ENCODE peak calls at places on chromosomes 3 and 15, in six cellular contexts. T is left ventricle myocardium inferior; U is stomach; D is CD8-positive, alpha-beta T cell; W is body of pancreas; K is WERI-Rb-1. S is an unnamed sample.

GRCh38 chr15:81097893-81098280 is 36.2 kb upstream of the CFAP161 start:
- DNase-seq in T (no peak), U (no peak), D (no peak), W (no peak), K (no peak), S (no peak)

GRCh38 chr3:46693897-46694235 is 387 bp upstream of the ALS2CL start:
- DNase-seq in T (no peak), U (no peak), D (peak), W (no peak), K (no peak), S (no peak)

GRCh38 chr15:42138411-42138810 is 18.0 kb downstream of the PLA2G4F start:
- DNase-seq in T (no peak), U (peak), D (no peak), W (no peak), K (no peak), S (no peak)

GRCh38 chr3:129230311-129231019 is 18.9 kb upstream of the COPG1 start:
- DNase-seq in T (no peak), U (no peak), D (no peak), W (no peak), K (no peak), S (peak)

GRCh38 chr3:194686816-194687637 is 1.3 kb downstream of the FAM43A start:
- DNase-seq in T (peak), U (peak), D (peak), W (peak), K (no peak), S (no peak)

GRCh38 chr15:74201656-74202420 is 749 bp downstream of the STRA6 start:
- DNase-seq in T (no peak), U (no peak), D (no peak), W (no peak), K (no peak), S (peak)

GRCh38 chr15:69664572-69665326 is 212.1 kb downstream of the RPLP1 start:
- DNase-seq in T (no peak), U (no peak), D (no peak), W (no peak), K (peak), S (no peak)

GRCh38 chr3:145490088-145491055 is 670.6 kb downstream of the PLOD2 start:
- DNase-seq in T (peak), U (no peak), D (no peak), W (no peak), K (no peak), S (no peak)

GRCh38 chr3:187166750-187167149 is 27.5 kb upstream of the RPL39L start:
- DNase-seq in T (no peak), U (no peak), D (no peak), W (no peak), K (no peak), S (no peak)

GRCh38 chr3:32257641-32258438 is 19.4 kb downstream of the CMTM8 start:
- DNase-seq in T (no peak), U (no peak), D (no peak), W (no peak), K (no peak), S (no peak)

GRCh38 chr3:133390715-133391114 is 9.1 kb upstream of the BFSP2 start:
- DNase-seq in T (no peak), U (no peak), D (no peak), W (no peak), K (no peak), S (no peak)

GRCh38 chr3:51706788-51707731 is at the start of gene GRM2:
- DNase-seq in T (peak), U (peak), D (peak), W (peak), K (peak), S (peak)

GRCh38 chr15:38127306-38127731 is 125.3 kb upstream of the SPRED1 start:
- DNase-seq in T (no peak), U (no peak), D (no peak), W (no peak), K (no peak), S (no peak)

GRCh38 chr3:136023264-136023978 is 57.9 kb downstream of the PPP2R3A start:
- DNase-seq in T (no peak), U (no peak), D (no peak), W (no peak), K (no peak), S (no peak)

GRCh38 chr3:179898024-179898423 is 138.7 kb downstream of the PEX5L start:
- DNase-seq in T (no peak), U (no peak), D (no peak), W (peak), K (peak), S (peak)

GRCh38 chr3:129432036-129432435 is 3.6 kb upstream of the EFCAB12 start:
- DNase-seq in T (no peak), U (no peak), D (no peak), W (no peak), K (no peak), S (no peak)

GRCh38 chr3:40618158-40618557 is 93.4 kb downstream of the ZNF621 start:
- DNase-seq in T (no peak), U (no peak), D (no peak), W (no peak), K (no peak), S (no peak)

GRCh38 chr3:58434990-58435389 is 1.4 kb upstream of the PDHB start:
- DNase-seq in T (no peak), U (no peak), D (no peak), W (no peak), K (no peak), S (peak)

GRCh38 chr3:182682263-182683229 is 110.8 kb upstream of the ATP11B start:
- DNase-seq in T (peak), U (peak), D (peak), W (peak), K (peak), S (peak)

DNA sequence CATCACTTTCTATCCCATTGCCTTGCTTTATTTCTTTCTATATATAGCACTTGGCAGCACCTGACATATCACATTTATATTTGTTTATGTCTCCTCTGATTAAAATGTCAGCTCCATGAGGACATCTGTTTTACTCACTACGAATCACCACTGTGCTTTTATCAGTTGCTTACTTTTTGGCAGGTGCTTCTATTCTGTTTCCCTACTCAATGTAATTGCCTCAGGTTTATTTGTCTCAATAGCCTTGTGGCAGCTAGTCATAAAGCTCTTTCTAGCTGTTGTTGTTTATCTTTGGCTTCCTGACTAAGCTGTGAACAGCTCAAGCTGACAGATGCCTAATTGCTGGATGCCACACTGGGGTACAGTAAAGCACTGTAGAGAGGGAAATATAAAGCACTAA is 85.5 kb downstream of the VPS13C start:
- DNase-seq in T (no peak), U (no peak), D (no peak), W (no peak), K (peak), S (no peak)
- TF ChIP-seq CTCF in T (no peak), U (no peak), D (no peak), W (no peak), K (no peak), S (no peak)

GRCh38 chr3:11629716-11630115 is 14.0 kb downstream of the VGLL4 start:
- DNase-seq in T (no peak), U (no peak), D (no peak), W (no peak), K (no peak), S (no peak)
- H3K27ac ChIP-seq in T (no peak), U (no peak), D (no peak), W (no peak), K (no peak), S (no peak)

GRCh38 chr3:56988874-56989433 is 71.5 kb upstream of the SPATA12 start:
- DNase-seq in T (peak), U (peak), D (peak), W (peak), K (peak), S (peak)

GRCh38 chr3:56988458-56988857 is 72.0 kb upstream of the SPATA12 start:
- DNase-seq in T (no peak), U (no peak), D (no peak), W (peak), K (no peak), S (no peak)

GRCh38 chr3:56985460-56986327 is 74.8 kb upstream of the SPATA12 start:
- DNase-seq in T (no peak), U (no peak), D (no peak), W (no peak), K (no peak), S (no peak)

GRCh38 chr3:56986347-56986746 is 74.1 kb upstream of the SPATA12 start:
- DNase-seq in T (no peak), U (no peak), D (no peak), W (no peak), K (no peak), S (no peak)

DNA sequence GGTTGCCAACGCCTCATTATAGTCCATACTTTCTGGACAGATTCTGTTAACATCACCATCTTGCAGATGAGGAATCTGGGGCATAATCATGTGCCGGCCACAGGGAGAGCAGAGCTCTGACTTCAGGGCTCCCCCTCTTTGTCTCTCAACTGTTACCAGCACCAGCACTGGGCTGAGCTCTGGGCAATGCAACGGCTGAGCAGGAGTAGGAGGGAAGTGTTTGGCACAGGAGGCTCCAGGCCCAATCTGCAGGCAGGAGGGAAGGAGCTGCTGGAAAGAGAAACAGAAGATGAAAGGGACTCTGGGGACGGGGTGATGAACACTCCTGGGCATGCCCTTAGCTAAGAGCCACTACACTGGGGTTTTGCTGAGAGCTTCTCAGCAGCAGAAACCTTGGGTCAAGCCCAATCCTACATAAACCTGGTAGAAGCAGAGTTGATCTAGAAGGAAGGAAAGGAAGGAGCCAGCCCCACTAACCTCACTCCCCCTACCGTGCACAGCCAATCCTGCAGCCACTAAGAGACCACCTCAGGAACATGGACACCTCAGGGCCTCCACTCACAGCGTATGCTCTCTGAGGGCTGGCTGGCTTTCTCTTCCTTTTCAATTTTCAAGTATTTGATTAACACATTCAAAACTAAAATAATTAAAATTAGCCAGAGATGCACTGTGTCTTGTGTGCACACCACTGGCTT is 73.1 kb upstream of the SPATA12 start:
- DNase-seq in T (no peak), U (no peak), D (no peak), W (no peak), K (peak), S (no peak)
- TF ChIP-seq CTCF in T (peak), U (no peak), D (no peak), W (no peak), K (peak), S (no peak)

DNA sequence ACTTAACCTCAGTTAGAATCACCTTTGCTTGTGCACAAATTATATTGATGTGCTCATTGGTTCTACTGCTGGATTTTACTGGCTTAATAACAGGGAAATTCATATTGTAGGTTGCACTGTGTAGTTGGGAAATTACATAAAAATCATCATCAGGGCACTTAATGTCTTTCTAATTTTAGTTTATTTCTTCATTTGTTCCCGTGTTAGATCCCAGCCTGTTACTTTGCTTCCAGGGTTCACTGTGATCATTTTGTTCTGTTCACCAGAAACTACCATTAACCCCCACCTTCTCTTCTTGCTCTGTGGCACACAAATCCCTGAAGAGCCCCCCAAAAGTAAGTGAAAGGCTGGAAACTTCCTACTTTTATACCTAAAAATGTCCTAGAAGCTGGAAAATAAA is 80.4 kb downstream of the RARB start:
- DNase-seq in T (no peak), U (no peak), D (no peak), W (no peak), K (no peak), S (no peak)
- H3K27ac ChIP-seq in T (peak), U (no peak), D (no peak), W (no peak), K (no peak), S (no peak)

GRCh38 chr3:65685621-65686020 is 353.1 kb downstream of the MAGI1 start:
- DNase-seq in T (no peak), U (no peak), D (no peak), W (peak), K (no peak), S (no peak)

GRCh38 chr3:65687741-65688140 is 351.0 kb downstream of the MAGI1 start:
- DNase-seq in T (no peak), U (no peak), D (no peak), W (no peak), K (no peak), S (no peak)

DNA sequence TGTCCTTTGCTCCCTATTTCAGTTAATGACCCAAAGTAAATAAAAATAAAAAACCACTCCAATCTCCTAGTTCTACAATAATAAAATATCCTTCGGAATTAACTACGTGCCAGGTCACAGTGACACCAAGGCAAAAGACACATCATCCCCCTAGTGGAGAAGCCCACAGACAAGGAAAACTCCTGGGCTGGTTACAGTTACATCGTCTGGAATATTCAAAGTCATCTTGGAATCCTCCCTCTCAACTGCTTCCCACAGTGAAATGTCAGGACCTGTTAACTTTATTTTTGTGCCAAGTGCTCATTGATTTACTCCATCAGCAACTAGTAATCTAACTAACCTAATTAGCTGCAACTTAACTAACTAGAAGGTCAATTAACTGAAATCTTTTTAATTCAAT is 349.3 kb downstream of the MAGI1 start:
- DNase-seq in T (no peak), U (no peak), D (no peak), W (no peak), K (no peak), S (no peak)
- TF ChIP-seq CTCF in T (no peak), U (no peak), D (no peak), W (no peak), K (no peak), S (no peak)

DNA sequence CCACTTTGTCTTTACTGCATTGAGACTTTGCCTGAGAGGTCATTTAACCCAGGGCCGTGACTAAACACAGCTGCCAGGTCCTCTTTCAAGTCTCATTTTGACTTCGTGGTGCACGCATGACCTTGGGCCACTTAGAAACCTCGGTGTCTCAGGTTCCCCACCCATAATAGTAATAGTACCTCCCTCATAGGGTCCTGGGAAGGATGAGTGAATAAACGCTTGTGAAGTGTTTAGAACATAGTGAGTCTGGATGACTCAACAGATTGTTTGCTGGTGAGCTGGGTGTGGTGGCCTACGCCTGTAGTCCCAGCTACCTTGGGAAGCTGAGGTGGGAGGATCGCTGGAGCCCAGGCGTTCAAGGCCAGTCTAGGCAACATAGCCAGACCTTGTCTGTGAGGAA is 56.3 kb downstream of the BDH1 start:
- DNase-seq in T (no peak), U (no peak), D (no peak), W (no peak), K (no peak), S (peak)
- H3K27ac ChIP-seq in T (no peak), U (no peak), D (no peak), W (no peak), K (no peak), S (peak)

DNA sequence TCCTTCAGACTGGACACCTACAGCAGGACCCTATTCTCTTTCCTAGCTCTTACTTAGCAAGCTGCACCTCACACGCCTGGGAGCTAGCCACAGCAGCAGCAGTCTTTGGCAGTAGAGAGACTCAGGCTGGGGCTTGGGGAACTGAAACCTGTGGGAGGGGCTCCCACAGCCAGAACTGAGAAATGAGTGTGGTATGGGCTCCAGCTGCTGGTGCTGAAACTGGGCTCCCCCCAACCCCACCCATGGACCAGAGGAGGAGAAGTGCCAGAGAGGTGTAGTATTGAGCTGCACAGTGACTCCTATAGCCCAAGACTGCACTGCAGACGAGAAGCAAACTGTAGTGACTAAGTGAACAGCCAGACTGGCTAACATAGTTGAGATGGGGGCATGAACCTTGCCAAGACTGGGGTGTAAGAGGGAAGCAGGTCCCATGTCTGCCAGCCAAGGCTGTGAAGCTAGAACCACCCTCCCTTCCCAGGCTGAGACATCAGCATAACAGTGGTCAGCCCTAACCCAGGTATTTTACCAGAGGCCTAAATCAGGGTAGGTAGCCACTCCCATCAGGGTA is 62.5 kb downstream of the MYO5A start:
- DNase-seq in T (peak), U (peak), D (no peak), W (peak), K (no peak), S (no peak)
- TF ChIP-seq CTCF in T (no peak), U (no peak), D (no peak), W (no peak), K (no peak), S (no peak)

DNA sequence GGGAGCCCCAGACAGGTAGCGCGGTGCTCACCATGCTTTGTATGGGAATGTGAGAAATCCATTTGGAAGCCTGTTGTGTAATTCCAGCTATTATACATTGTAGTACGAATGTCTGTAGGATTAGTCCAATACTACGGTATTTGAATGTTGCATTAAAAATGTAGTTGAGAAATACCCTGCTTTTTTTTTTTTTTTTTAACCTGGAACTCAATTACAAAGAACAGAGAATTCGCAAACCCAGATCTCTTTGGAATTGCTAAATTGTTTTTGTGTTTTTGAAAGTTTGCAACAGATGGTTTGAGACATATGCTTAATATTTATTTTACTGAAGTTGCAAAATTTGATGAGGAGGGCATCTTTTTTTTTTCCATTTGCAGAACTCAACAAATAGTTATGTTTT is 156.2 kb downstream of the ROBO2 start:
- DNase-seq in T (no peak), U (no peak), D (no peak), W (no peak), K (no peak), S (no peak)
- H3K27ac ChIP-seq in T (no peak), U (no peak), D (no peak), W (no peak), K (no peak), S (no peak)

GRCh38 chr3:172201990-172202318 is 162.6 kb downstream of the FNDC3B start:
- DNase-seq in T (no peak), U (no peak), D (no peak), W (no peak), K (no peak), S (no peak)
- TF ChIP-seq CTCF in T (no peak), U (no peak), D (no peak), W (no peak), K (no peak), S (no peak)

GRCh38 chr3:114506622-114507300 is 212.9 kb downstream of the TIGIT start:
- DNase-seq in T (no peak), U (no peak), D (no peak), W (no peak), K (no peak), S (no peak)

GRCh38 chr3:114508208-114508607 is 214.4 kb downstream of the TIGIT start:
- DNase-seq in T (no peak), U (no peak), D (no peak), W (no peak), K (no peak), S (no peak)

GRCh38 chr3:114508976-114509375 is 215.1 kb downstream of the TIGIT start:
- DNase-seq in T (no peak), U (no peak), D (no peak), W (no peak), K (no peak), S (no peak)

GRCh38 chr3:114502204-114502603 is 208.4 kb downstream of the TIGIT start:
- DNase-seq in T (no peak), U (no peak), D (no peak), W (no peak), K (no peak), S (no peak)

GRCh38 chr3:114504941-114505632 is 211.3 kb downstream of the TIGIT start:
- DNase-seq in T (no peak), U (no peak), D (no peak), W (no peak), K (no peak), S (no peak)
- H3K27ac ChIP-seq in T (no peak), U (no peak), D (no peak), W (no peak), K (no peak), S (no peak)

S was measured in RWPE1.